ENCODE peak calls at places on chromosomes 6 and 20, in ten cellular contexts. F is skeletal muscle cell, V is HS-5, Z is aorta, C is mesenteric fat pad, R is NCI-H510A, K is thoracic aorta, W is OCI-LY7, L is NCI-H2081, O is GM04504. E is an unnamed sample.

GRCh38 chr6:2222275-2222842 is 23.0 kb downstream of the GMDS start:
- DNase-seq in R (no peak), C (no peak), F (no peak), V (no peak), L (no peak), K (no peak), W (no peak), O (no peak), Z (no peak), E (no peak)

GRCh38 chr6:108452725-108453195 is 108.0 kb upstream of the FOXO3 start:
- DNase-seq in K (no peak), W (no peak), R (no peak), V (no peak), L (no peak), C (no peak), Z (no peak), F (peak), O (no peak), E (peak)

GRCh38 chr6:5878792-5879191 is 127.9 kb downstream of the NRN1 start:
- DNase-seq in F (no peak), C (no peak), Z (no peak), O (no peak), V (no peak), L (no peak), K (no peak), W (no peak), R (no peak), E (no peak)

GRCh38 chr6:158611039-158611438 is 33.5 kb downstream of the DYNLT1 start:
- DNase-seq in F (no peak), L (no peak), K (no peak), C (no peak), Z (no peak), V (no peak), O (no peak), R (no peak), W (no peak), E (no peak)

GRCh38 chr20:16560216-16560615 is 13.0 kb downstream of the KIF16B start:
- DNase-seq in O (no peak), C (no peak), W (no peak), K (no peak), R (no peak), L (no peak), F (no peak), V (no peak), Z (no peak), E (no peak)

GRCh38 chr6:90369024-90369519 is 72.4 kb upstream of the BACH2 start:
- DNase-seq in R (no peak), Z (peak), W (no peak), C (no peak), F (peak), V (peak), O (peak), K (peak), L (no peak), E (peak)

GRCh38 chr20:38343107-38343797 is 3.0 kb upstream of the LBP start:
- DNase-seq in Z (peak), W (no peak), R (no peak), L (peak), O (no peak), C (no peak), K (no peak), V (no peak), F (no peak), E (peak)

GRCh38 chr6:18226451-18226850 is 37.9 kb downstream of the DEK start:
- DNase-seq in K (no peak), F (peak), L (no peak), C (no peak), O (peak), V (peak), R (no peak), W (no peak), Z (no peak), E (peak)

GRCh38 chr20:61980647-61981583 is 84.8 kb downstream of the TAF4 start:
- DNase-seq in C (no peak), R (no peak), V (no peak), K (no peak), O (peak), W (peak), F (no peak), L (no peak), Z (peak), E (peak)

GRCh38 chr20:59561614-59562277 is 42.6 kb upstream of the PHACTR3 start:
- DNase-seq in V (no peak), W (no peak), Z (no peak), K (no peak), L (no peak), O (no peak), F (no peak), R (no peak), C (no peak), E (no peak)

GRCh38 chr6:122620902-122621301 is 10.7 kb downstream of the PKIB start:
- DNase-seq in F (peak), L (peak), R (no peak), K (no peak), V (peak), C (no peak), O (no peak), W (no peak), Z (no peak), E (peak)

GRCh38 chr6:45985026-45985425 is 30.6 kb downstream of the CLIC5 start:
- DNase-seq in F (no peak), K (no peak), W (no peak), V (no peak), C (no peak), O (no peak), Z (no peak), R (no peak), L (no peak), E (no peak)

GRCh38 chr20:38180781-38181180 is 15.7 kb upstream of the TGM2 start:
- DNase-seq in C (no peak), F (no peak), Z (peak), R (no peak), O (no peak), L (no peak), V (no peak), W (no peak), K (no peak), E (no peak)

GRCh38 chr6:137933696-137934095 is 66.6 kb downstream of the TNFAIP3 start:
- DNase-seq in F (peak), V (no peak), Z (no peak), W (no peak), K (peak), O (peak), C (no peak), L (no peak), R (no peak), E (peak)

GRCh38 chr6:163808871-163809270 is 394.4 kb downstream of the QKI start:
- DNase-seq in W (no peak), K (no peak), O (no peak), F (no peak), C (no peak), R (no peak), V (no peak), L (no peak), Z (no peak), E (no peak)

GRCh38 chr20:58457083-58457680 is 58.0 kb downstream of the APCDD1L start:
- DNase-seq in O (no peak), W (no peak), R (no peak), F (peak), Z (no peak), V (peak), K (no peak), L (no peak), C (no peak), E (peak)

GRCh38 chr6:134741193-134741521 is 208.7 kb downstream of the ALDH8A1 start:
- DNase-seq in V (no peak), Z (no peak), K (no peak), R (peak), C (no peak), O (no peak), F (no peak), L (no peak), W (peak), E (no peak)

GRCh38 chr6:11370191-11371018 is 137.9 kb upstream of the NEDD9 start:
- DNase-seq in W (no peak), C (no peak), R (no peak), V (no peak), Z (no peak), O (no peak), L (no peak), K (no peak), F (no peak), E (no peak)

GRCh38 chr20:51366155-51366886 is 176.2 kb downstream of the NFATC2 start:
- DNase-seq in L (no peak), R (no peak), C (no peak), W (no peak), F (peak), O (peak), V (peak), K (peak), Z (peak), E (peak)

GRCh38 chr6:33694401-33694931 is 17.0 kb downstream of the UQCC2 start:
- DNase-seq in F (no peak), C (no peak), L (no peak), K (no peak), V (no peak), R (no peak), W (no peak), Z (no peak), O (peak), E (peak)

GRCh38 chr20:57791946-57792328 is 82.1 kb upstream of the PMEPA1 start:
- DNase-seq in K (no peak), R (no peak), W (no peak), F (no peak), O (no peak), Z (peak), L (no peak), C (peak), V (no peak), E (no peak)

GRCh38 chr6:136582702-136583471 is 32.7 kb upstream of the MAP7 start:
- DNase-seq in W (peak), F (peak), L (no peak), C (no peak), O (peak), Z (no peak), V (peak), R (no peak), K (no peak), E (peak)

GRCh38 chr6:157849288-157850017 is 26.4 kb downstream of the SNX9 start:
- DNase-seq in W (no peak), C (no peak), F (no peak), O (no peak), L (no peak), Z (no peak), R (no peak), V (no peak), K (no peak), E (no peak)

GRCh38 chr6:43242908-43243648 is at the start of gene TTBK1:
- DNase-seq in Z (no peak), K (no peak), O (no peak), W (no peak), R (peak), F (no peak), V (no peak), C (no peak), L (no peak), E (no peak)

GRCh38 chr20:64217539-64217938 is 38.0 kb upstream of the PCMTD2 start:
- DNase-seq in V (no peak), R (no peak), L (no peak), K (no peak), W (no peak), F (no peak), C (no peak), O (no peak), Z (no peak), E (no peak)

GRCh38 chr20:23583526-23583925 is 15.2 kb upstream of the CST9L start:
- DNase-seq in O (no peak), Z (no peak), W (no peak), C (no peak), L (no peak), K (no peak), F (no peak), R (no peak), V (no peak), E (no peak)

GRCh38 chr20:46021361-46022359 is 7.4 kb upstream of the SLC12A5 start:
- DNase-seq in O (no peak), R (peak), V (no peak), L (peak), W (peak), F (no peak), Z (peak), C (no peak), K (no peak), E (no peak)